ENCODE peak calls at places on chromosomes 2 and 18, in seven cellular contexts. F is ovary, T is fibroblast of the aortic adventitia, O is MM.1S, X is HFF-Myc, V is cardiac fibroblast, A is cardiac muscle cell. B is an unnamed sample.
A peak's percentile ranks its signal among the peaks of the same experiment; 100 is the strongest.

GRCh38 chr2:54103454-54104314 is 11.7 kb upstream of the ACYP2 start:
- DNase-seq in F (no peak), T (peak; percentile 68), O (peak; percentile 85), X (peak; percentile 41), V (peak; percentile 76), A (peak; percentile 73), B (peak; percentile 50)

GRCh38 chr2:219155054-219155644 is 5.5 kb downstream of the NHEJ1 start:
- DNase-seq in F (no peak), T (peak; percentile 87), O (peak; percentile 70), X (peak; percentile 63), V (peak; percentile 84), A (peak; percentile 85), B (peak; percentile 70)

GRCh38 chr2:138707424-138708074 is 72.6 kb downstream of the NXPH2 start:
- DNase-seq in F (no peak), T (peak; percentile 90), O (no peak), X (peak; percentile 61), V (peak; percentile 80), A (peak; percentile 83), B (peak; percentile 76)

GRCh38 chr2:149049142-149049541 is 10.6 kb downstream of the LYPD6B start:
- DNase-seq in F (no peak), T (peak; percentile 21), O (no peak), X (no peak), V (no peak), A (no peak), B (peak; percentile 81)

GRCh38 chr2:224982910-224983688 is 59.2 kb downstream of the DOCK10 start:
- DNase-seq in F (no peak), T (peak; percentile 95), O (no peak), X (peak; percentile 32), V (peak; percentile 86), A (peak; percentile 82), B (peak; percentile 86)

GRCh38 chr2:43560231-43560547 is 35.6 kb downstream of the THADA start:
- DNase-seq in F (no peak), T (no peak), O (no peak), X (no peak), V (no peak), A (no peak), B (no peak)

GRCh38 chr2:164757934-164758695 is 83.5 kb downstream of the COBLL1 start:
- DNase-seq in F (no peak), T (peak; percentile 80), O (no peak), X (no peak), V (peak; percentile 69), A (peak; percentile 85), B (peak; percentile 82)

GRCh38 chr2:39516347-39517101 is 79.4 kb upstream of the MAP4K3 start:
- DNase-seq in F (peak; percentile 32), T (peak; percentile 90), O (no peak), X (no peak), V (peak; percentile 87), A (peak; percentile 75), B (peak; percentile 57)

GRCh38 chr2:162090109-162090508 is 16.1 kb upstream of the DPP4 start:
- DNase-seq in F (no peak), T (peak; percentile 67), O (no peak), X (no peak), V (no peak), A (peak; percentile 28), B (peak; percentile 52)

GRCh38 chr2:185012643-185013042 is 414.3 kb downstream of the ZNF804A start:
- DNase-seq in F (no peak), T (peak; percentile 2), O (no peak), X (no peak), V (peak; percentile 1), A (peak; percentile 2), B (no peak)

GRCh38 chr2:58063641-58064040 is 17.0 kb downstream of the VRK2 start:
- DNase-seq in F (no peak), T (peak; percentile 81), O (no peak), X (peak; percentile 20), V (peak; percentile 66), A (peak; percentile 72), B (peak; percentile 79)

GRCh38 chr2:49616800-49617199 is 462.5 kb upstream of the FSHR start:
- DNase-seq in F (no peak), T (no peak), O (peak; percentile 60), X (no peak), V (peak; percentile 16), A (peak; percentile 25), B (peak; percentile 0)

GRCh38 chr18:26961805-26962204 is 96.3 kb upstream of the AQP4 start:
- DNase-seq in F (no peak), T (no peak), O (no peak), X (no peak), V (no peak), A (no peak), B (no peak)

GRCh38 chr18:63342206-63342605 is 22.6 kb upstream of the BCL2 start:
- DNase-seq in F (no peak), T (peak; percentile 34), O (no peak), X (no peak), V (peak; percentile 57), A (peak; percentile 53), B (peak; percentile 22)
- TF ChIP-seq CTCF in F (no peak), T (peak; percentile 44), O (peak; percentile 29), X (peak; percentile 58), V (peak; percentile 50), A (peak; percentile 54), B (peak; percentile 53)

GRCh38 chr18:3649559-3650426 is 199.8 kb downstream of the TGIF1 start:
- DNase-seq in F (no peak), T (peak; percentile 93), O (no peak), X (no peak), V (peak; percentile 71), A (peak; percentile 83), B (peak; percentile 76)
- H3K4me3 ChIP-seq in F (no peak overlapping the region), T (peak overlapping the region; percentile 44), O (no peak overlapping the region), X (no peak overlapping the region), V (no peak overlapping the region), A (no peak overlapping the region), B (no peak overlapping the region)

GRCh38 chr2:10787176-10787968 is 25.2 kb downstream of the PDIA6 start:
- DNase-seq in F (no peak), T (peak; percentile 5), O (peak; percentile 30), X (no peak), V (no peak), A (peak; percentile 9), B (no peak)
- TF ChIP-seq CTCF in F (no peak), T (peak; percentile 32), O (peak; percentile 55), X (peak; percentile 30), V (peak; percentile 33), A (peak; percentile 32), B (no peak)

GRCh38 chr2:74373985-74374384 is 6.1 kb downstream of the DCTN1 start:
- DNase-seq in F (no peak), T (no peak), O (no peak), X (no peak), V (no peak), A (no peak), B (no peak)
- H3K4me3 ChIP-seq in F (peak overlapping the region; percentile 30), T (peak overlapping the region; percentile 64), O (no peak overlapping the region), X (no peak overlapping the region), V (peak overlapping the region; percentile 46), A (peak overlapping the region; percentile 20), B (no peak overlapping the region)

DNA sequence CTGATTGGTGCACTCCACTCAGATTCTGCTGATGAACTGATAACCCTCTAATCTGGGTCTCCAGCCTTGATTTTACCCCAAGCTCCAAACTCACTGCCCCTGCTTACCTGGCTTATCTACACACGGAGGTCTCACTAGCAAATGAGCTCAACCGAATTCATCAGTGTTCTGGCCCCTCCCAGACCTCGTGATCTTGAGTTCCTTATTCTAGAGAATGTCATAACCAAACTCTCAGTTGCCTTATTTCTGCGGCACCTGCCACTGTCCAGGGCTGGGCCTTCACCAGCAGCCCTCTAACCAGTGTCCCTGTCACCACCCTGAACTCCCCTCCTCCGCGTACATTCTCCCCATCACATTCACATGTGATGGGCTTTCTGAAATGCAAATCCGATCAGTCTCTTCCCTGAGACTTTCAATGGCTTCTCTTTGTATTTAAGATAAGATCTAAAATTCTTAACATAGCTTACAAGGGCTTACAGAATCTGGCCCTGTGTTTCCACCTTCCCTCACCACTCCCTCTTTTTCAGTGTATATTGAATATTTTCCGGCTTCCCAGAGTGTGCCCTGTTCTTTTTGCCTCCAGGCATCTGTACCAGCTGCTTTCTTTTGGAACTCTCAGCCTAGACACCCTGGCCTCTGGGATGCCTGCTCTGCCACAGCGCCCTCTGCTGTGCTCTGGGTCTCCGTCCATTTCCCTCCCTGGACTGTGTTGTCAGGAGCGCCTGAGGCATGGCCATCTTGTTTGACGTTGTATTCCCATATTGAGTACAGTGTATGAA is 31.1 kb downstream of the NAB1 start:
- DNase-seq in F (no peak), T (no peak), O (peak; percentile 44), X (no peak), V (peak; percentile 32), A (peak; percentile 49), B (no peak)
- TF ChIP-seq CTCF in F (no peak), T (peak; percentile 15), O (peak; percentile 78), X (peak; percentile 56), V (peak; percentile 67), A (peak; percentile 54), B (peak; percentile 20)

GRCh38 chr2:207041753-207042152 is 102.4 kb downstream of the CPO start:
- DNase-seq in F (no peak), T (no peak), O (no peak), X (no peak), V (no peak), A (no peak), B (no peak)
- H3K4me3 ChIP-seq in F (no peak overlapping the region), T (no peak overlapping the region), O (no peak overlapping the region), X (no peak overlapping the region), V (peak overlapping the region; percentile 35), A (no peak overlapping the region), B (no peak overlapping the region)

DNA sequence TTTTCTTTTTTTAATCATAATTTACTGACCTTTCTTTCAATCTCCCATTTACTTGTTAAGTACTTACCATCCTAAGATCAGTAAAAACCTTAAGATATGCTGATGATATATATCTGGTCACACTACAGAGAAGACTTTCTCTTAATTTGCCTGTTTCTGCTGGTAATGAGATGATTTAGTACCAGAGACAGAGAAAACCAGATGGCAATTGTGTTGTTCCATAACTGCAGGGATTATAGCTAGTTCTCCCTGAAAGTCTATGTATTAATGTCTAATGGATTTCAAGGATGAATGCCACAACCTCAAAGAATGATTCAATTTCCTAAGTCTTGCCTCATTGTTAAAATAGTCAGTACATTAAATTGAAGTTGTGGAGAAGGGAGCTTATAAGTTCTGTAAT is 40.3 kb downstream of the SNTG2 start:
- DNase-seq in F (no peak), T (no peak), O (no peak), X (no peak), V (no peak), A (no peak), B (peak; percentile 20)
- TF ChIP-seq CTCF in F (no peak), T (no peak), O (no peak), X (no peak), V (no peak), A (no peak), B (no peak)